ENCODE peak calls at places on chromosome 17, in nine cellular contexts. J is Kasumi-1; Z is activated CD8-positive, alpha-beta T cell treated with anti-CD3 and anti-CD28 coated beads for 36 hours; F is T follicular helper cell; E is A549; Q is hypothalamus; D is activated CD8-positive, alpha-beta memory T cell treated with anti-CD3 and anti-CD28 coated beads for 1 hour; O is endothelial cell; H is stimulated activated CD8-positive, alpha-beta memory T cell treated with anti-CD3 and anti-CD28 coated beads, Interleukin-7, amount 100 ng/mL, for 1 hour. U is an unnamed sample.

GRCh38 chr17:234163-235047 is 53.0 kb upstream of the DOC2B start:
- DNase-seq in Q (no peak), E (no peak), D (no peak), F (no peak), O (no peak), J (peak; percentile 6), Z (no peak), H (no peak), U (no peak)

GRCh38 chr17:3378321-3378720 is 7.8 kb downstream of the OR3A2 start:
- DNase-seq in D (no peak), J (no peak), Z (no peak), H (no peak), F (no peak), E (no peak), O (no peak), Q (no peak), U (no peak)

GRCh38 chr17:82276951-82277350 is 3.5 kb upstream of the CSNK1D start:
- DNase-seq in D (no peak), J (no peak), F (no peak), Q (no peak), E (no peak), Z (no peak), O (no peak), H (no peak), U (no peak)

GRCh38 chr17:55356440-55357328 is 65.0 kb downstream of the MMD start:
- DNase-seq in Q (no peak), J (peak; percentile 95), O (peak; percentile 76), Z (peak; percentile 89), D (peak; percentile 41), H (peak; percentile 29), F (peak; percentile 39), E (peak; percentile 88), U (peak; percentile 15)

GRCh38 chr17:48456584-48456983 is 26.6 kb upstream of the SKAP1 start:
- DNase-seq in F (no peak), O (no peak), H (no peak), J (no peak), Z (peak; percentile 69), Q (no peak), E (no peak), D (no peak), U (peak; percentile 30)

GRCh38 chr17:7842950-7843535 is 9.0 kb downstream of the KDM6B start:
- DNase-seq in Q (peak; percentile 63), F (no peak), O (peak; percentile 58), J (peak; percentile 50), D (no peak), E (peak; percentile 52), H (no peak), Z (no peak), U (no peak)

GRCh38 chr17:80294653-80295052 is 34.0 kb downstream of the RNF213 start:
- DNase-seq in E (no peak), Z (no peak), O (no peak), F (no peak), H (no peak), D (no peak), J (no peak), Q (no peak), U (no peak)

GRCh38 chr17:15513058-15513858 is 45.8 kb upstream of the CDRT4 start:
- DNase-seq in E (no peak), J (no peak), H (no peak), Z (no peak), O (no peak), F (no peak), D (no peak), Q (no peak), U (no peak)

GRCh38 chr17:9035249-9035648 is 13.9 kb downstream of the NTN1 start:
- DNase-seq in H (no peak), J (no peak), D (no peak), E (no peak), Z (no peak), F (no peak), Q (no peak), O (no peak), U (no peak)

GRCh38 chr17:82231562-82232321 is 2.9 kb downstream of the SLC16A3 start:
- DNase-seq in J (peak; percentile 93), E (peak; percentile 78), H (no peak), O (peak; percentile 70), Z (peak; percentile 73), F (no peak), D (no peak), Q (no peak), U (no peak)

GRCh38 chr17:4229627-4230026 is 34.2 kb downstream of the ANKFY1 start:
- DNase-seq in J (no peak), Z (no peak), Q (no peak), D (no peak), F (no peak), O (no peak), H (no peak), E (no peak), U (no peak)

GRCh38 chr17:68794636-68795503 is 160.3 kb downstream of the ABCA8 start:
- DNase-seq in O (no peak), Z (no peak), H (no peak), F (no peak), J (peak; percentile 53), Q (no peak), D (no peak), E (no peak), U (no peak)

GRCh38 chr17:57875109-57876022 is 25.5 kb upstream of the MRPS23 start:
- DNase-seq in F (no peak), H (no peak), O (peak; percentile 79), E (peak; percentile 98), D (no peak), Q (peak; percentile 35), J (peak; percentile 59), Z (no peak), U (no peak)

GRCh38 chr17:12990041-12990808 is 27.6 kb downstream of the ELAC2 start:
- DNase-seq in O (no peak), J (no peak), E (no peak), D (no peak), Z (no peak), Q (no peak), F (no peak), H (no peak), U (no peak)

U was measured in T-helper 1 cell.